ENCODE peak calls at places on chromosome 14, in seven cellular contexts. One of them, this sample, is unnamed.
A peak's percentile ranks its signal among the peaks of the same experiment; 100 is the strongest.

GRCh38 chr14:102221026-102221425 is 81.3 kb downstream of the WDR20 start:
- DNase-seq in HCT116: no peak
- DNase-seq in uterus: no peak
- DNase-seq in tibial nerve: no peak
- DNase-seq in H54: peak; percentile 76
- DNase-seq in esophagus muscularis mucosa: no peak
- DNase-seq in A549: no peak
- DNase-seq in this sample: no peak

GRCh38 chr14:39731912-39732311 is 299.7 kb upstream of the FBXO33 start:
- DNase-seq in HCT116: peak; percentile 2
- DNase-seq in uterus: no peak
- DNase-seq in tibial nerve: no peak
- DNase-seq in H54: no peak
- DNase-seq in esophagus muscularis mucosa: no peak
- DNase-seq in A549: peak; percentile 14
- DNase-seq in this sample: no peak

GRCh38 chr14:55944757-55945156 is 173.5 kb upstream of the PELI2 start:
- DNase-seq in HCT116: no peak
- DNase-seq in uterus: no peak
- DNase-seq in tibial nerve: no peak
- DNase-seq in H54: no peak
- DNase-seq in esophagus muscularis mucosa: no peak
- DNase-seq in A549: no peak
- DNase-seq in this sample: no peak

GRCh38 chr14:30242742-30243141 is 315.1 kb upstream of the PRKD1 start:
- DNase-seq in HCT116: no peak
- DNase-seq in uterus: no peak
- DNase-seq in tibial nerve: no peak
- DNase-seq in H54: no peak
- DNase-seq in esophagus muscularis mucosa: no peak
- DNase-seq in A549: no peak
- DNase-seq in this sample: no peak

GRCh38 chr14:36293824-36294223 is 26.6 kb downstream of the MBIP start:
- DNase-seq in HCT116: no peak
- DNase-seq in uterus: no peak
- DNase-seq in tibial nerve: no peak
- DNase-seq in H54: no peak
- DNase-seq in esophagus muscularis mucosa: no peak
- DNase-seq in A549: no peak
- DNase-seq in this sample: no peak

GRCh38 chr14:101225729-101226152 is 322.2 kb upstream of the RTL1 start:
- DNase-seq in HCT116: no peak
- DNase-seq in uterus: no peak
- DNase-seq in tibial nerve: no peak
- DNase-seq in H54: no peak
- DNase-seq in esophagus muscularis mucosa: peak; percentile 53
- DNase-seq in A549: no peak
- DNase-seq in this sample: no peak

GRCh38 chr14:67555518-67556090 is 22.5 kb downstream of the PLEKHH1 start:
- DNase-seq in HCT116: no peak
- DNase-seq in uterus: no peak
- DNase-seq in tibial nerve: no peak
- DNase-seq in H54: no peak
- DNase-seq in esophagus muscularis mucosa: no peak
- DNase-seq in A549: no peak
- DNase-seq in this sample: no peak

GRCh38 chr14:81521356-81521755 is 12.3 kb downstream of the SEL1L start:
- DNase-seq in HCT116: no peak
- DNase-seq in uterus: no peak
- DNase-seq in tibial nerve: no peak
- DNase-seq in H54: no peak
- DNase-seq in esophagus muscularis mucosa: no peak
- DNase-seq in A549: no peak
- DNase-seq in this sample: no peak

DNA sequence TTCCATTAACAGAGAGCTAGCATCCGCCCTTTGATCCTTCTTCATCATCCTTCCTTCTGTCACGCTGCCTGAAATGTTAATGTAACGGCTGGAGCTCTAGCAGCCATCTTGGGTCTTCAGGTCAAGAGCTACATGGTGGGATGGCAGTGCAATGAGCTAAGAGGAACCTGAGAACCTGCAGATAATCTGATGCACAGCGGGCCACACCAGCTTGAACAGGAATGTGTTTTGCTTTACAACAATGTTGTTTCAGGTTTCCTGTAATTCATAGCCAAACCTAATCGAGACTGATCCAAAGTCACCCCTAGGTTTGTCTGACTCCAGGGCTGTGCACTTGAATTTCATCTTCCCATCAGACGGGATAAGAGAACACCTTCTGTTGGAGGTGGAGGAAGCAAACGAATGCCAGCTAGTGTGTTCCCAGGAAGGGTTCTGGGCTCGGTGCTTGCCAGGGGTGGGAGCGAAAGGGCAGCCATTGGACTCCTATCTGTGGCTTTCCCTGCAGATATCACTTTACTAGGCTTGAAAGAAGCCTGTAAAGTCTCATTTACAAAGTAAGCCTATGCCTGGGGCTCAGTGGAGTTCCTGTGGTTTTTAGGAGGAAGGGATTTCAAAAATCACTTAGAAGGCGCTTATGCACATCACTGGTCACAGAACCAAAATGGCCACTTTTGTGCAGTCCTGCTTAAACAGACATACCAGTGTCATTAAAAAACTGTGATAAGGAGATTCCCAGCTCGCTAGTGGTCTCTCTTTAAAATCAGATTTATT is 22.9 kb downstream of the CLMN start:
- DNase-seq in HCT116: no peak
- DNase-seq in uterus: no peak
- DNase-seq in tibial nerve: no peak
- DNase-seq in H54: no peak
- DNase-seq in esophagus muscularis mucosa: no peak
- DNase-seq in A549: no peak
- DNase-seq in this sample: no peak
- TF ChIP-seq POLR2A in HCT116: no peak
- TF ChIP-seq POLR2A in uterus: no peak
- TF ChIP-seq POLR2A in tibial nerve: no peak
- TF ChIP-seq POLR2A in H54: no peak
- TF ChIP-seq POLR2A in esophagus muscularis mucosa: no peak
- TF ChIP-seq POLR2A in A549: no peak
- TF ChIP-seq POLR2A in this sample: no peak

DNA sequence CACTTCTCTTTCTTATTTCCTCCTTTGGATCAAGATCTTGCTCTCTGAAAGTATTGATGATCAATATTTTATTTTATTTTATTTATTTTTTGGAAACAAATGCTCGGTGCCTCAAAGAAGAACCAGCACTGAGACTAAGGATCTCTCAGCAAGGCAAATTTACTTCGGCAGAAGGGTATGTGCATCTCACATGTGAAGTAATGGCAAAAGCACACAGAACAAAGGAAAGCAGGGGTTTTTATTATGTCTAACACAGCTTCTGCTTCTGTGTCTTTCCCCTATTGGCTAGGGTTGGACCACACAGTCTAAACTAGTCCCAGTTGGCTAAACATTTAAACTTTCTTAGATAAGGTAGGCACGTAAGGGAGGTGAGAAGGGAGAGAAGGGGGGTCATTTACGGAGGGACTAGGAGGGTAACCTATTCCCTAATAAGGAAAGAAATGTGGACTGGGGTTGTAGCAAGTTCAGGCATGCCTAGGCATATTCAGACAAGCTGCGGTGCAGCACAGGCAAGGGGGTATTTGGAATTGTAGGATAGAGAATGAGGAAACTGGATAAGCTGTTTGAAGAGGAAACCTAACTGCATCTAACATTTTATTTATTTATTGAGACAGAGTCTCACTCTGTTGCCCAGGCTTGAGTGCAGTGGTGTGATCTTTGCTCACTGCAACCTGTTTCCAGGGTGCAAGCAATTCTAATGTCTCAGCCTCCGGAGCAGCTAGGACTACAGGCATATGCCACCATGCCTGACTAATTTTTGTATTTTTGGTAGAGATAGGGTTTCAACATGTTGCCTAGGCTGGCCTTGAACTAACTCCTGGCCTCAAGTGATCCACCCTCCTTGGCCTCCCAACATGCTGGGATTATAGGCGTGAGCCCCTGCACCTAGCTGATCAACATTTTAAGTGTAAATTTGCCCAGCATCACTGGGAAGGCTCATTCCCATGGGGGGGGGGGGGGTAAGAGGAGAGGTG is 90.0 kb upstream of the EIF5 start:
- DNase-seq in HCT116: no peak
- DNase-seq in uterus: no peak
- DNase-seq in tibial nerve: no peak
- DNase-seq in H54: no peak
- DNase-seq in esophagus muscularis mucosa: no peak
- DNase-seq in A549: peak; percentile 71
- DNase-seq in this sample: no peak
- TF ChIP-seq POLR2A in HCT116: no peak
- TF ChIP-seq POLR2A in uterus: no peak
- TF ChIP-seq POLR2A in tibial nerve: no peak
- TF ChIP-seq POLR2A in H54: no peak
- TF ChIP-seq POLR2A in esophagus muscularis mucosa: no peak
- TF ChIP-seq POLR2A in A549: no peak
- TF ChIP-seq POLR2A in this sample: no peak

GRCh38 chr14:26597136-26598080 is at the start of gene NOVA1:
- DNase-seq in HCT116: no peak
- DNase-seq in uterus: peak; percentile 37
- DNase-seq in tibial nerve: peak; percentile 17
- DNase-seq in H54: no peak
- DNase-seq in esophagus muscularis mucosa: no peak
- DNase-seq in A549: peak; percentile 11
- DNase-seq in this sample: peak; percentile 9
- TF ChIP-seq POLR2A in HCT116: no peak
- TF ChIP-seq POLR2A in uterus: peak; percentile 60
- TF ChIP-seq POLR2A in tibial nerve: no peak
- TF ChIP-seq POLR2A in H54: no peak
- TF ChIP-seq POLR2A in esophagus muscularis mucosa: no peak
- TF ChIP-seq POLR2A in A549: no peak
- TF ChIP-seq POLR2A in this sample: no peak

GRCh38 chr14:50061664-50062437 is 54.5 kb downstream of the VCPKMT start:
- DNase-seq in HCT116: no peak
- DNase-seq in uterus: peak; percentile 32
- DNase-seq in tibial nerve: no peak
- DNase-seq in H54: peak; percentile 30
- DNase-seq in esophagus muscularis mucosa: no peak
- DNase-seq in A549: no peak
- DNase-seq in this sample: peak; percentile 64
- TF ChIP-seq POLR2A in HCT116: no peak
- TF ChIP-seq POLR2A in uterus: no peak
- TF ChIP-seq POLR2A in tibial nerve: no peak
- TF ChIP-seq POLR2A in H54: peak; percentile 15
- TF ChIP-seq POLR2A in esophagus muscularis mucosa: no peak
- TF ChIP-seq POLR2A in A549: no peak
- TF ChIP-seq POLR2A in this sample: peak; percentile 91

DNA sequence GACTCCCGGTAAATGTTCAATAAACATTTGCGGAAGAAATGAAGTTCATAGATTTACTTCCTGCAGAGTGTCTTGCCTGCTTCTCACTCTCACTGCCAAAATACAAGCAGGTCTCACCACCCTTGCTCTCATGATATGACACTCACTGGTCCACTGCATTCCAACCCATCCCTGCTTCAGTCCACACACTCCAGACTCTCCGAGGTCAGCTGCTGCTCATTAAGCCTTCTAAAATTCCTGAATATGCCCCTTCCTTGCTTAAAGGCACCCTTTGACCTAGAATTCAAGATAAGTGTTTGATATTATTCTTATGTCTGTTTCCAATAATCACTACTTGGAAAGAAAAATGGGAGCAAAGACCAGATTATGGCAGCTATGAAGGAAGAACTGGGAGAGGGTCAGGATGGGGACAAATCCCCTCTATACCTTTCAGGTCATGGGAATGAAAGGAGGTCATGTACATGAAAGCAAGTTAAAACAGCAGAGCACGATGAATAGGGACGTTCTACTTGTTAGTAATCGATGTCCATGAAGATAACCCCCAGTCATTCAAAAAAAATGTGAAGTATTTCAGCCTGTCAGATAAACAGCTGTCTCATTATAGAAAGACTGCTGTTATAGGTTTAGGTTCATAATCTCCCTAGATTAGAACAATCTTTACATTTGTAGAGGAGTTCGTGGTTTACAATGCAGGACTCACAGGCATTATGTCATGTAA is 10.5 kb upstream of the NID2 start:
- DNase-seq in HCT116: no peak
- DNase-seq in uterus: no peak
- DNase-seq in tibial nerve: no peak
- DNase-seq in H54: no peak
- DNase-seq in esophagus muscularis mucosa: peak; percentile 66
- DNase-seq in A549: no peak
- DNase-seq in this sample: no peak
- TF ChIP-seq POLR2A in HCT116: no peak
- TF ChIP-seq POLR2A in uterus: no peak
- TF ChIP-seq POLR2A in tibial nerve: no peak
- TF ChIP-seq POLR2A in H54: no peak
- TF ChIP-seq POLR2A in esophagus muscularis mucosa: no peak
- TF ChIP-seq POLR2A in A549: no peak
- TF ChIP-seq POLR2A in this sample: no peak